ENCODE peak calls at places on chromosomes 7 and 10, in nine cellular contexts. G is ELR; J is astrocyte of the spinal cord; D is T follicular helper cell; L is stimulated activated CD4-positive, alpha-beta T cell treated with anti-CD3 and anti-CD28 coated beads, Interleukin-1b, Interleukin-23, amount 100 ng/mL, for 1 hour; K is SK-N-DZ; A is endothelial cell of umbilical vein; R is fibroblast of lung; E is HS-5. W is an unnamed sample.

GRCh38 chr7:82348251-82348650 is 95.3 kb downstream of the CACNA2D1 start:
- DNase-seq in G (no peak), J (no peak), D (no peak), L (no peak), K (no peak), A (no peak), R (peak; percentile 52), E (no peak), W (no peak)

GRCh38 chr7:41699532-41699931 is 3.4 kb downstream of the INHBA start:
- DNase-seq in G (peak; percentile 46), J (peak; percentile 52), D (no peak), L (no peak), K (no peak), A (peak; percentile 63), R (no peak), E (no peak), W (peak; percentile 61)

GRCh38 chr7:151014950-151015349 is 9.3 kb downstream of the ATG9B start:
- DNase-seq in G (peak; percentile 36), J (no peak), D (peak; percentile 27), L (no peak), K (no peak), A (no peak), R (no peak), E (no peak), W (no peak)

GRCh38 chr10:11434323-11434722 is 177.1 kb downstream of the USP6NL start:
- DNase-seq in G (peak; percentile 6), J (no peak), D (no peak), L (no peak), K (no peak), A (no peak), R (no peak), E (no peak), W (no peak)

GRCh38 chr7:159097661-159098423 is 46.8 kb downstream of the VIPR2 start:
- DNase-seq in G (no peak), J (no peak), D (no peak), L (no peak), K (no peak), A (no peak), R (no peak), E (no peak), W (no peak)

GRCh38 chr10:71584902-71585578 is 134.5 kb downstream of the C10orf105 start:
- DNase-seq in G (no peak), J (peak; percentile 84), D (no peak), L (no peak), K (no peak), A (peak; percentile 13), R (no peak), E (no peak), W (no peak)

GRCh38 chr10:50997461-50997860 is 76.8 kb upstream of the PRKG1 start:
- DNase-seq in G (no peak), J (no peak), D (no peak), L (no peak), K (no peak), A (peak; percentile 20), R (no peak), E (no peak), W (no peak)

GRCh38 chr7:138869353-138869752 is 71.4 kb upstream of the ATP6V0A4 start:
- DNase-seq in G (no peak), J (no peak), D (no peak), L (no peak), K (no peak), A (no peak), R (no peak), E (no peak), W (no peak)

GRCh38 chr7:78496226-78496625 is 697.7 kb downstream of the PHTF2 start:
- DNase-seq in G (no peak), J (no peak), D (no peak), L (no peak), K (no peak), A (no peak), R (no peak), E (no peak), W (no peak)

GRCh38 chr7:147483634-147484292 is 1106.8 kb upstream of the C7orf33 start:
- DNase-seq in G (peak; percentile 69), J (no peak), D (no peak), L (no peak), K (no peak), A (no peak), R (peak; percentile 3), E (no peak), W (no peak)

GRCh38 chr10:118800920-118801319 is 46.1 kb upstream of the CACUL1 start:
- DNase-seq in G (peak; percentile 25), J (peak; percentile 2), D (no peak), L (no peak), K (no peak), A (peak; percentile 27), R (peak; percentile 10), E (no peak), W (no peak)

GRCh38 chr10:10803273-10803672 is 214.4 kb upstream of the CELF2 start:
- DNase-seq in G (no peak), J (no peak), D (no peak), L (no peak), K (no peak), A (no peak), R (peak; percentile 68), E (no peak), W (no peak)

GRCh38 chr7:149171894-149172533 is 23.3 kb upstream of the ZNF282 start:
- DNase-seq in G (peak; percentile 84), J (no peak), D (no peak), L (no peak), K (no peak), A (no peak), R (no peak), E (no peak), W (no peak)

GRCh38 chr7:36003343-36003742 is 149.7 kb upstream of the EEPD1 start:
- DNase-seq in G (no peak), J (no peak), D (no peak), L (no peak), K (no peak), A (no peak), R (no peak), E (no peak), W (no peak)

GRCh38 chr10:4046722-4047354 is 261.8 kb upstream of the KLF6 start:
- DNase-seq in G (no peak), J (no peak), D (no peak), L (no peak), K (no peak), A (no peak), R (no peak), E (no peak), W (no peak)

GRCh38 chr10:71831646-71832552 is 19.2 kb downstream of the PSAP start:
- DNase-seq in G (peak; percentile 88), J (peak; percentile 52), D (no peak), L (no peak), K (no peak), A (no peak), R (peak; percentile 43), E (no peak), W (no peak)

GRCh38 chr10:5447611-5448071 is 35.3 kb downstream of the NET1 start:
- DNase-seq in G (peak; percentile 59), J (no peak), D (no peak), L (no peak), K (no peak), A (peak; percentile 67), R (no peak), E (no peak), W (no peak)

GRCh38 chr10:105085980-105086379 is 444.9 kb downstream of the SORCS3 start:
- DNase-seq in G (no peak), J (no peak), D (no peak), L (no peak), K (no peak), A (no peak), R (no peak), E (no peak), W (no peak)

GRCh38 chr10:74799840-74800239 is 26.6 kb upstream of the KAT6B start:
- DNase-seq in G (peak; percentile 90), J (peak; percentile 94), D (no peak), L (no peak), K (no peak), A (peak; percentile 98), R (peak; percentile 70), E (peak; percentile 82), W (no peak)

GRCh38 chr7:146655928-146656797 is 539.6 kb downstream of the CNTNAP2 start:
- DNase-seq in G (peak; percentile 0), J (no peak), D (no peak), L (no peak), K (peak; percentile 17), A (no peak), R (peak; percentile 2), E (no peak), W (no peak)

GRCh38 chr7:123553159-123553558 is 4.5 kb downstream of the NDUFA5 start:
- DNase-seq in G (no peak), J (no peak), D (no peak), L (no peak), K (no peak), A (no peak), R (no peak), E (no peak), W (no peak)

GRCh38 chr7:4177001-4177400 is 505.1 kb upstream of the FOXK1 start:
- DNase-seq in G (no peak), J (no peak), D (no peak), L (no peak), K (no peak), A (no peak), R (no peak), E (no peak), W (no peak)

GRCh38 chr7:157570531-157571200 is 233.9 kb downstream of the DNAJB6 start:
- DNase-seq in G (peak; percentile 2), J (peak; percentile 66), D (no peak), L (no peak), K (no peak), A (no peak), R (no peak), E (no peak), W (no peak)